ENCODE peak calls at places on chromosomes 3 and 15, in seven cellular contexts. One of them, this sample, is unnamed.

GRCh38 chr3:64105816-64106215 is 82.5 kb upstream of the PSMD6 start:
- DNase-seq in AG09309: no peak
- DNase-seq in ureter: no peak
- DNase-seq in stimulated activated CD4-positive, alpha-beta T cell treated with anti-CD3 and anti-CD28 coated beads, Interleukin-4, amount 100 ng/mL, for 48 hours: no peak
- DNase-seq in cerebellar cortex: no peak
- DNase-seq in mucosa of descending colon: no peak
- DNase-seq in naive thymus-derived CD8-positive, alpha-beta T cell: no peak
- DNase-seq in this sample: no peak

GRCh38 chr3:194508486-194509449 is 22.0 kb upstream of the ATP13A3 start:
- DNase-seq in AG09309: no peak
- DNase-seq in ureter: no peak
- DNase-seq in stimulated activated CD4-positive, alpha-beta T cell treated with anti-CD3 and anti-CD28 coated beads, Interleukin-4, amount 100 ng/mL, for 48 hours: no peak
- DNase-seq in cerebellar cortex: no peak
- DNase-seq in mucosa of descending colon: no peak
- DNase-seq in naive thymus-derived CD8-positive, alpha-beta T cell: no peak
- DNase-seq in this sample: peak

GRCh38 chr3:69738291-69738690 is 973 bp upstream of the MITF start:
- DNase-seq in AG09309: no peak
- DNase-seq in ureter: no peak
- DNase-seq in stimulated activated CD4-positive, alpha-beta T cell treated with anti-CD3 and anti-CD28 coated beads, Interleukin-4, amount 100 ng/mL, for 48 hours: no peak
- DNase-seq in cerebellar cortex: peak
- DNase-seq in mucosa of descending colon: no peak
- DNase-seq in naive thymus-derived CD8-positive, alpha-beta T cell: no peak
- DNase-seq in this sample: peak

GRCh38 chr3:100361897-100362296 is 27.3 kb downstream of the NIT2 start:
- DNase-seq in AG09309: no peak
- DNase-seq in ureter: no peak
- DNase-seq in stimulated activated CD4-positive, alpha-beta T cell treated with anti-CD3 and anti-CD28 coated beads, Interleukin-4, amount 100 ng/mL, for 48 hours: no peak
- DNase-seq in cerebellar cortex: no peak
- DNase-seq in mucosa of descending colon: no peak
- DNase-seq in naive thymus-derived CD8-positive, alpha-beta T cell: no peak
- DNase-seq in this sample: no peak

GRCh38 chr15:68126415-68126814 is 72.3 kb downstream of the PIAS1 start:
- DNase-seq in AG09309: no peak
- DNase-seq in ureter: no peak
- DNase-seq in stimulated activated CD4-positive, alpha-beta T cell treated with anti-CD3 and anti-CD28 coated beads, Interleukin-4, amount 100 ng/mL, for 48 hours: no peak
- DNase-seq in cerebellar cortex: no peak
- DNase-seq in mucosa of descending colon: peak
- DNase-seq in naive thymus-derived CD8-positive, alpha-beta T cell: no peak
- DNase-seq in this sample: peak

GRCh38 chr3:5197022-5197421 is 9.5 kb downstream of the EDEM1 start:
- DNase-seq in AG09309: no peak
- DNase-seq in ureter: no peak
- DNase-seq in stimulated activated CD4-positive, alpha-beta T cell treated with anti-CD3 and anti-CD28 coated beads, Interleukin-4, amount 100 ng/mL, for 48 hours: no peak
- DNase-seq in cerebellar cortex: no peak
- DNase-seq in mucosa of descending colon: no peak
- DNase-seq in naive thymus-derived CD8-positive, alpha-beta T cell: no peak
- DNase-seq in this sample: peak

GRCh38 chr3:100556656-100557310 is 52.6 kb upstream of the ADGRG7 start:
- DNase-seq in AG09309: no peak
- DNase-seq in ureter: no peak
- DNase-seq in stimulated activated CD4-positive, alpha-beta T cell treated with anti-CD3 and anti-CD28 coated beads, Interleukin-4, amount 100 ng/mL, for 48 hours: no peak
- DNase-seq in cerebellar cortex: no peak
- DNase-seq in mucosa of descending colon: no peak
- DNase-seq in naive thymus-derived CD8-positive, alpha-beta T cell: no peak
- DNase-seq in this sample: peak

GRCh38 chr3:16846373-16847078 is 38.2 kb upstream of the PLCL2 start:
- DNase-seq in AG09309: no peak
- DNase-seq in ureter: no peak
- DNase-seq in stimulated activated CD4-positive, alpha-beta T cell treated with anti-CD3 and anti-CD28 coated beads, Interleukin-4, amount 100 ng/mL, for 48 hours: no peak
- DNase-seq in cerebellar cortex: no peak
- DNase-seq in mucosa of descending colon: no peak
- DNase-seq in naive thymus-derived CD8-positive, alpha-beta T cell: no peak
- DNase-seq in this sample: no peak

GRCh38 chr15:92599394-92599970 is 56.1 kb downstream of the FAM174B start:
- DNase-seq in AG09309: peak
- DNase-seq in ureter: no peak
- DNase-seq in stimulated activated CD4-positive, alpha-beta T cell treated with anti-CD3 and anti-CD28 coated beads, Interleukin-4, amount 100 ng/mL, for 48 hours: no peak
- DNase-seq in cerebellar cortex: no peak
- DNase-seq in mucosa of descending colon: no peak
- DNase-seq in naive thymus-derived CD8-positive, alpha-beta T cell: no peak
- DNase-seq in this sample: peak

GRCh38 chr3:37668831-37669610 is 192.7 kb upstream of the CTDSPL start:
- DNase-seq in AG09309: no peak
- DNase-seq in ureter: no peak
- DNase-seq in stimulated activated CD4-positive, alpha-beta T cell treated with anti-CD3 and anti-CD28 coated beads, Interleukin-4, amount 100 ng/mL, for 48 hours: no peak
- DNase-seq in cerebellar cortex: peak
- DNase-seq in mucosa of descending colon: peak
- DNase-seq in naive thymus-derived CD8-positive, alpha-beta T cell: no peak
- DNase-seq in this sample: no peak

GRCh38 chr3:140530603-140531002 is 147.3 kb upstream of the TRIM42 start:
- DNase-seq in AG09309: no peak
- DNase-seq in ureter: no peak
- DNase-seq in stimulated activated CD4-positive, alpha-beta T cell treated with anti-CD3 and anti-CD28 coated beads, Interleukin-4, amount 100 ng/mL, for 48 hours: no peak
- DNase-seq in cerebellar cortex: no peak
- DNase-seq in mucosa of descending colon: no peak
- DNase-seq in naive thymus-derived CD8-positive, alpha-beta T cell: no peak
- DNase-seq in this sample: no peak

GRCh38 chr3:16618721-16619120 is 13.5 kb upstream of the DAZL start:
- DNase-seq in AG09309: peak
- DNase-seq in ureter: no peak
- DNase-seq in stimulated activated CD4-positive, alpha-beta T cell treated with anti-CD3 and anti-CD28 coated beads, Interleukin-4, amount 100 ng/mL, for 48 hours: no peak
- DNase-seq in cerebellar cortex: no peak
- DNase-seq in mucosa of descending colon: no peak
- DNase-seq in naive thymus-derived CD8-positive, alpha-beta T cell: no peak
- DNase-seq in this sample: no peak

GRCh38 chr15:20271647-20272046 is 270.0 kb downstream of the GOLGA6L6 start:
- DNase-seq in AG09309: no peak
- DNase-seq in ureter: no peak
- DNase-seq in stimulated activated CD4-positive, alpha-beta T cell treated with anti-CD3 and anti-CD28 coated beads, Interleukin-4, amount 100 ng/mL, for 48 hours: no peak
- DNase-seq in cerebellar cortex: no peak
- DNase-seq in mucosa of descending colon: no peak
- DNase-seq in naive thymus-derived CD8-positive, alpha-beta T cell: no peak
- DNase-seq in this sample: no peak

GRCh38 chr15:63446260-63446659 is 58.1 kb upstream of the USP3 start:
- DNase-seq in AG09309: no peak
- DNase-seq in ureter: no peak
- DNase-seq in stimulated activated CD4-positive, alpha-beta T cell treated with anti-CD3 and anti-CD28 coated beads, Interleukin-4, amount 100 ng/mL, for 48 hours: no peak
- DNase-seq in cerebellar cortex: no peak
- DNase-seq in mucosa of descending colon: no peak
- DNase-seq in naive thymus-derived CD8-positive, alpha-beta T cell: peak
- DNase-seq in this sample: no peak

GRCh38 chr15:35833590-35833989 is 287.6 kb upstream of the DPH6 start:
- DNase-seq in AG09309: no peak
- DNase-seq in ureter: no peak
- DNase-seq in stimulated activated CD4-positive, alpha-beta T cell treated with anti-CD3 and anti-CD28 coated beads, Interleukin-4, amount 100 ng/mL, for 48 hours: no peak
- DNase-seq in cerebellar cortex: no peak
- DNase-seq in mucosa of descending colon: no peak
- DNase-seq in naive thymus-derived CD8-positive, alpha-beta T cell: no peak
- DNase-seq in this sample: no peak

GRCh38 chr3:126685493-126685892 is 18.5 kb upstream of the CHCHD6 start:
- DNase-seq in AG09309: no peak
- DNase-seq in ureter: no peak
- DNase-seq in stimulated activated CD4-positive, alpha-beta T cell treated with anti-CD3 and anti-CD28 coated beads, Interleukin-4, amount 100 ng/mL, for 48 hours: no peak
- DNase-seq in cerebellar cortex: no peak
- DNase-seq in mucosa of descending colon: no peak
- DNase-seq in naive thymus-derived CD8-positive, alpha-beta T cell: no peak
- DNase-seq in this sample: no peak

GRCh38 chr3:23035927-23036640 is 167.0 kb upstream of the UBE2E2 start:
- DNase-seq in AG09309: no peak
- DNase-seq in ureter: peak
- DNase-seq in stimulated activated CD4-positive, alpha-beta T cell treated with anti-CD3 and anti-CD28 coated beads, Interleukin-4, amount 100 ng/mL, for 48 hours: no peak
- DNase-seq in cerebellar cortex: no peak
- DNase-seq in mucosa of descending colon: peak
- DNase-seq in naive thymus-derived CD8-positive, alpha-beta T cell: peak
- DNase-seq in this sample: no peak

GRCh38 chr15:59294961-59295741 is 77.5 kb downstream of the MYO1E start:
- DNase-seq in AG09309: peak
- DNase-seq in ureter: no peak
- DNase-seq in stimulated activated CD4-positive, alpha-beta T cell treated with anti-CD3 and anti-CD28 coated beads, Interleukin-4, amount 100 ng/mL, for 48 hours: no peak
- DNase-seq in cerebellar cortex: no peak
- DNase-seq in mucosa of descending colon: no peak
- DNase-seq in naive thymus-derived CD8-positive, alpha-beta T cell: no peak
- DNase-seq in this sample: peak

GRCh38 chr3:195015021-195015420 is 255.9 kb downstream of the XXYLT1 start:
- DNase-seq in AG09309: peak
- DNase-seq in ureter: no peak
- DNase-seq in stimulated activated CD4-positive, alpha-beta T cell treated with anti-CD3 and anti-CD28 coated beads, Interleukin-4, amount 100 ng/mL, for 48 hours: no peak
- DNase-seq in cerebellar cortex: no peak
- DNase-seq in mucosa of descending colon: no peak
- DNase-seq in naive thymus-derived CD8-positive, alpha-beta T cell: no peak
- DNase-seq in this sample: peak

GRCh38 chr15:72421484-72421883 is 23.4 kb downstream of the TMEM202 start:
- DNase-seq in AG09309: no peak
- DNase-seq in ureter: no peak
- DNase-seq in stimulated activated CD4-positive, alpha-beta T cell treated with anti-CD3 and anti-CD28 coated beads, Interleukin-4, amount 100 ng/mL, for 48 hours: no peak
- DNase-seq in cerebellar cortex: no peak
- DNase-seq in mucosa of descending colon: no peak
- DNase-seq in naive thymus-derived CD8-positive, alpha-beta T cell: no peak
- DNase-seq in this sample: peak

GRCh38 chr3:102089904-102090492 is 240.7 kb downstream of the NFKBIZ start:
- DNase-seq in AG09309: peak
- DNase-seq in ureter: no peak
- DNase-seq in stimulated activated CD4-positive, alpha-beta T cell treated with anti-CD3 and anti-CD28 coated beads, Interleukin-4, amount 100 ng/mL, for 48 hours: no peak
- DNase-seq in cerebellar cortex: no peak
- DNase-seq in mucosa of descending colon: no peak
- DNase-seq in naive thymus-derived CD8-positive, alpha-beta T cell: no peak
- DNase-seq in this sample: peak

GRCh38 chr3:192637803-192638202 is 89.5 kb downstream of the FGF12 start:
- DNase-seq in AG09309: no peak
- DNase-seq in ureter: no peak
- DNase-seq in stimulated activated CD4-positive, alpha-beta T cell treated with anti-CD3 and anti-CD28 coated beads, Interleukin-4, amount 100 ng/mL, for 48 hours: no peak
- DNase-seq in cerebellar cortex: no peak
- DNase-seq in mucosa of descending colon: no peak
- DNase-seq in naive thymus-derived CD8-positive, alpha-beta T cell: no peak
- DNase-seq in this sample: no peak

GRCh38 chr15:66617137-66618090 is 51.6 kb upstream of the LCTL start:
- DNase-seq in AG09309: peak
- DNase-seq in ureter: peak
- DNase-seq in stimulated activated CD4-positive, alpha-beta T cell treated with anti-CD3 and anti-CD28 coated beads, Interleukin-4, amount 100 ng/mL, for 48 hours: no peak
- DNase-seq in cerebellar cortex: peak
- DNase-seq in mucosa of descending colon: peak
- DNase-seq in naive thymus-derived CD8-positive, alpha-beta T cell: no peak
- DNase-seq in this sample: peak

GRCh38 chr3:129441215-129441614 is 1.2 kb downstream of the IFT122 start:
- DNase-seq in AG09309: no peak
- DNase-seq in ureter: no peak
- DNase-seq in stimulated activated CD4-positive, alpha-beta T cell treated with anti-CD3 and anti-CD28 coated beads, Interleukin-4, amount 100 ng/mL, for 48 hours: no peak
- DNase-seq in cerebellar cortex: peak
- DNase-seq in mucosa of descending colon: no peak
- DNase-seq in naive thymus-derived CD8-positive, alpha-beta T cell: peak
- DNase-seq in this sample: no peak

GRCh38 chr3:40476478-40477470 is at the start of gene ZNF619:
- DNase-seq in AG09309: peak
- DNase-seq in ureter: peak
- DNase-seq in stimulated activated CD4-positive, alpha-beta T cell treated with anti-CD3 and anti-CD28 coated beads, Interleukin-4, amount 100 ng/mL, for 48 hours: no peak
- DNase-seq in cerebellar cortex: peak
- DNase-seq in mucosa of descending colon: peak
- DNase-seq in naive thymus-derived CD8-positive, alpha-beta T cell: peak
- DNase-seq in this sample: peak

GRCh38 chr3:16668776-16669545 is 63.7 kb upstream of the DAZL start:
- DNase-seq in AG09309: no peak
- DNase-seq in ureter: no peak
- DNase-seq in stimulated activated CD4-positive, alpha-beta T cell treated with anti-CD3 and anti-CD28 coated beads, Interleukin-4, amount 100 ng/mL, for 48 hours: no peak
- DNase-seq in cerebellar cortex: peak
- DNase-seq in mucosa of descending colon: no peak
- DNase-seq in naive thymus-derived CD8-positive, alpha-beta T cell: no peak
- DNase-seq in this sample: no peak

GRCh38 chr15:68372291-68372811 is 59.6 kb downstream of the ITGA11 start:
- DNase-seq in AG09309: no peak
- DNase-seq in ureter: no peak
- DNase-seq in stimulated activated CD4-positive, alpha-beta T cell treated with anti-CD3 and anti-CD28 coated beads, Interleukin-4, amount 100 ng/mL, for 48 hours: no peak
- DNase-seq in cerebellar cortex: peak
- DNase-seq in mucosa of descending colon: no peak
- DNase-seq in naive thymus-derived CD8-positive, alpha-beta T cell: no peak
- DNase-seq in this sample: no peak

This sample was measured in fibroblast of villous mesenchyme.